ENCODE peak calls at places on chromosomes 3 and 15, in nine cellular contexts. O is Peyer's patch, V is vagina, H is tibial nerve, N is A549, R is heart left ventricle, L is body of pancreas, T is transverse colon, I is adrenal gland. Y is an unnamed sample.

GRCh38 chr15:59406446-59406845 is 31.5 kb upstream of the FAM81A start:
- DNase-seq in I (no peak), H (no peak), O (no peak), N (no peak), V (no peak), T (no peak), L (no peak), R (no peak), Y (no peak)

GRCh38 chr3:99934984-99935797 is 117.5 kb downstream of the CMSS1 start:
- DNase-seq in T (no peak), V (no peak), I (no peak), O (no peak), L (no peak), H (no peak), N (peak), R (no peak), Y (no peak)

GRCh38 chr3:23831517-23832394 is 26.0 kb downstream of the UBE2E1 start:
- DNase-seq in V (no peak), O (no peak), L (no peak), R (no peak), H (no peak), I (no peak), T (no peak), N (no peak), Y (no peak)

GRCh38 chr3:154684021-154684420 is 254.0 kb upstream of the GPR149 start:
- DNase-seq in T (no peak), L (peak), H (no peak), O (no peak), R (no peak), V (no peak), I (no peak), N (no peak), Y (no peak)

GRCh38 chr15:50828610-50829206 is 63.2 kb upstream of the SPPL2A start:
- DNase-seq in L (no peak), O (no peak), R (peak), I (peak), H (no peak), N (peak), V (no peak), T (peak), Y (peak)

GRCh38 chr15:63212050-63212973 is 22.9 kb downstream of the RAB8B start:
- DNase-seq in O (no peak), V (no peak), I (no peak), H (no peak), L (no peak), R (no peak), N (no peak), T (no peak), Y (no peak)

GRCh38 chr3:25457642-25458419 is 29.8 kb downstream of the RARB start:
- DNase-seq in I (no peak), O (no peak), R (no peak), H (no peak), N (peak), L (no peak), V (no peak), T (no peak), Y (no peak)

GRCh38 chr15:40856736-40857135 is 12.9 kb downstream of the SPINT1 start:
- DNase-seq in V (no peak), T (no peak), H (no peak), R (no peak), N (no peak), I (no peak), O (no peak), L (no peak), Y (no peak)

GRCh38 chr15:91552555-91552954 is 301.0 kb upstream of the SLCO3A1 start:
- DNase-seq in I (no peak), H (no peak), V (no peak), T (no peak), O (no peak), N (no peak), L (no peak), R (no peak), Y (no peak)

GRCh38 chr15:69762373-69763148 is 309.9 kb downstream of the RPLP1 start:
- DNase-seq in L (no peak), V (no peak), R (no peak), I (no peak), N (no peak), H (no peak), T (no peak), O (no peak), Y (no peak)

GRCh38 chr3:82020282-82020681 is 258.8 kb upstream of the GBE1 start:
- DNase-seq in O (no peak), R (no peak), T (no peak), H (no peak), L (no peak), N (no peak), I (no peak), V (no peak), Y (no peak)

GRCh38 chr15:38647683-38648082 is 83.1 kb upstream of the RASGRP1 start:
- DNase-seq in V (no peak), L (peak), I (no peak), R (no peak), H (no peak), O (no peak), T (no peak), N (peak), Y (no peak)

GRCh38 chr3:111541391-111541790 is 606 bp upstream of the CD96 start:
- DNase-seq in I (no peak), R (no peak), L (no peak), V (no peak), T (no peak), O (no peak), N (no peak), H (no peak), Y (no peak)

GRCh38 chr3:104763007-104763406 is 603.7 kb upstream of the ALCAM start:
- DNase-seq in O (no peak), L (peak), N (no peak), H (no peak), T (no peak), I (no peak), R (no peak), V (no peak), Y (no peak)

GRCh38 chr15:45276851-45277250 is 24.8 kb downstream of the SLC28A2 start:
- DNase-seq in N (peak), O (no peak), H (no peak), L (no peak), V (no peak), T (no peak), I (no peak), R (no peak), Y (no peak)

GRCh38 chr3:108017587-108017986 is 73.2 kb downstream of the CD47 start:
- DNase-seq in H (no peak), L (no peak), T (no peak), O (no peak), N (no peak), I (no peak), V (no peak), R (no peak), Y (no peak)

GRCh38 chr3:175163686-175164085 is 304.6 kb downstream of the NAALADL2 start:
- DNase-seq in V (no peak), R (no peak), T (no peak), L (no peak), N (no peak), O (no peak), I (no peak), H (no peak), Y (no peak)

GRCh38 chr3:195458188-195458800 is 15.5 kb upstream of the ACAP2 start:
- DNase-seq in O (no peak), H (no peak), T (no peak), N (no peak), L (peak), R (no peak), V (no peak), I (no peak), Y (no peak)

GRCh38 chr3:13011369-13012227 is 61.6 kb downstream of the IQSEC1 start:
- DNase-seq in T (peak), I (no peak), O (peak), R (no peak), L (no peak), H (no peak), V (no peak), N (no peak), Y (no peak)

GRCh38 chr15:96234109-96234892 is 96.2 kb upstream of the NR2F2 start:
- DNase-seq in R (no peak), V (no peak), T (no peak), L (no peak), O (no peak), N (no peak), I (peak), H (no peak), Y (peak)

GRCh38 chr3:149717391-149718056 is 34.8 kb downstream of the COMMD2 start:
- DNase-seq in H (peak), V (no peak), L (peak), O (no peak), R (peak), I (peak), T (peak), N (peak), Y (peak)

GRCh38 chr3:95401693-95402092 is 1338.8 kb downstream of the NSUN3 start:
- DNase-seq in V (no peak), I (no peak), H (no peak), N (no peak), O (no peak), R (no peak), T (no peak), L (no peak), Y (no peak)

GRCh38 chr3:158569717-158570244 is 1.2 kb upstream of the MLF1 start:
- DNase-seq in H (no peak), R (peak), T (no peak), I (no peak), L (peak), V (no peak), O (no peak), N (no peak), Y (no peak)

GRCh38 chr3:71629289-71630252 is 46.0 kb upstream of the FOXP1 start:
- DNase-seq in H (no peak), N (no peak), T (no peak), I (peak), R (peak), L (no peak), V (no peak), O (no peak), Y (no peak)

GRCh38 chr15:91473894-91474293 is 373.8 kb downstream of the SV2B start:
- DNase-seq in L (no peak), O (no peak), V (no peak), H (no peak), N (no peak), R (no peak), I (no peak), T (no peak), Y (no peak)

GRCh38 chr3:123700791-123701712 is 116.2 kb upstream of the HACD2 start:
- DNase-seq in T (peak), N (no peak), L (peak), I (no peak), H (no peak), V (no peak), O (no peak), R (no peak), Y (no peak)

GRCh38 chr3:50428007-50428633 is 68.8 kb upstream of the TMEM115 start:
- DNase-seq in R (no peak), T (no peak), O (no peak), V (no peak), N (peak), I (no peak), H (no peak), L (no peak), Y (no peak)

GRCh38 chr3:133424937-133425869 is 25.3 kb downstream of the BFSP2 start:
- DNase-seq in L (no peak), N (no peak), O (no peak), H (no peak), V (no peak), I (no peak), R (no peak), T (no peak), Y (no peak)

GRCh38 chr3:124764746-124765145 is 34.5 kb downstream of the UMPS start:
- DNase-seq in V (no peak), T (no peak), N (no peak), H (no peak), O (no peak), L (no peak), R (no peak), I (no peak), Y (no peak)

GRCh38 chr15:60729850-60730458 is 251.0 kb upstream of the ICE2 start:
- DNase-seq in L (no peak), H (no peak), O (no peak), R (no peak), I (no peak), N (no peak), T (no peak), V (no peak), Y (no peak)

GRCh38 chr3:107428051-107428858 is 51.0 kb downstream of the CCDC54 start:
- DNase-seq in T (no peak), H (no peak), O (no peak), L (no peak), V (no peak), R (no peak), N (no peak), I (no peak), Y (no peak)

GRCh38 chr3:13040381-13041074 is 32.7 kb downstream of the IQSEC1 start:
- DNase-seq in R (no peak), T (peak), N (no peak), V (no peak), H (no peak), I (no peak), L (no peak), O (peak), Y (no peak)

GRCh38 chr3:53464424-53464823 is 30.0 kb upstream of the CACNA1D start:
- DNase-seq in I (peak), H (no peak), T (no peak), N (peak), O (no peak), L (peak), V (no peak), R (peak), Y (no peak)

GRCh38 chr3:193228206-193228605 is 12.8 kb upstream of the PLAAT1 start:
- DNase-seq in O (no peak), N (no peak), R (no peak), V (no peak), L (no peak), I (no peak), T (no peak), H (no peak), Y (no peak)

GRCh38 chr3:9951126-9951525 is 1.1 kb downstream of the PRRT3 start:
- DNase-seq in V (no peak), H (no peak), I (no peak), T (no peak), O (no peak), R (no peak), N (no peak), L (no peak), Y (no peak)

GRCh38 chr3:28853830-28854229 is 427.0 kb upstream of the RBMS3 start:
- DNase-seq in O (no peak), I (no peak), T (no peak), V (no peak), L (no peak), R (no peak), N (peak), H (no peak), Y (no peak)

GRCh38 chr3:140249188-140249587 is 314.2 kb downstream of the CLSTN2 start:
- DNase-seq in T (no peak), O (no peak), H (no peak), V (no peak), N (no peak), R (no peak), L (no peak), I (no peak), Y (no peak)

DNA sequence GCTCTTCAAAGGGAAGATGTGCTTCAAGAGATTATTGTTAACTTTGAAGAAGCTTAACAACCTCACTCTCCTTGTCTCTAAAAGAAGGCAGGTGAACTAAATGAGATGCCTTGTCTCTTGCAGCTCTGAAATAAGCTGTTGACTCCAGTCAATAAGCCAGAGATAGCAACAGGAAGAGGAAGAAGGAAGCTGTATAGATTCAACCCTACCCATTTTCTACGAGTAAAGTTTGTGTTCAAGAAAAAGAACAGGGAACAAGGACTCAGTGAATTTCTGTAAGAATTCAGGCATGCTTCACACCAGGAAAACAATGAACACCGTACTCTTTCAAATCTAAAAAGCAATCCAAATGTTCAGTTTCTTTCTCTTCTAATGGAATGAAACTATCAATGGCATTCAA is 503.5 kb downstream of the MAGI1 start:
- DNase-seq in R (no peak), L (no peak), I (no peak), H (no peak), T (no peak), V (no peak), N (no peak), O (no peak), Y (no peak)
- TF ChIP-seq POLR2A in R (no peak), L (no peak), I (no peak), H (no peak), T (no peak), V (no peak), N (no peak), O (no peak), Y (no peak)

DNA sequence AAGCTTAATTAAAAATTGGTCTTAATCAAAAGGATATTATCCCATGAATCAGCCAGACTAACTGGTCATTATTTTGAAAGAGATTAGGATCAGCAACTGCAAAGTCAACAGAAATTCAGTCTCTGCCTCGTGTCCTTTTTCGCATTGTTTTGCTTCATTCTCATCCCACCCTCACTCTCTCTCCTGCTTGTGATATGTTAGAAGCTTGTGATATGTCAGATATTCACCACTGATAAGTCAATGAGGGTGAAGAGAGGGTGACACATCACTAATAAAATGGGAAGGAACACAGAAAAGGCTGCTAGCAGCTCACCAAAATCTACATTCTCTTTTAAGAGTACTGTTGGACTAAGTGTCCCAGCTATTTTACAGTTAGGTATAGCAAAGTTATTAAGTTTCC is 146.1 kb downstream of the SUCNR1 start:
- DNase-seq in I (no peak), H (no peak), V (no peak), N (no peak), L (no peak), R (no peak), T (no peak), O (no peak), Y (no peak)
- TF ChIP-seq POLR2A in I (no peak), H (no peak), V (no peak), N (no peak), L (no peak), R (no peak), T (no peak), O (no peak), Y (no peak)

DNA sequence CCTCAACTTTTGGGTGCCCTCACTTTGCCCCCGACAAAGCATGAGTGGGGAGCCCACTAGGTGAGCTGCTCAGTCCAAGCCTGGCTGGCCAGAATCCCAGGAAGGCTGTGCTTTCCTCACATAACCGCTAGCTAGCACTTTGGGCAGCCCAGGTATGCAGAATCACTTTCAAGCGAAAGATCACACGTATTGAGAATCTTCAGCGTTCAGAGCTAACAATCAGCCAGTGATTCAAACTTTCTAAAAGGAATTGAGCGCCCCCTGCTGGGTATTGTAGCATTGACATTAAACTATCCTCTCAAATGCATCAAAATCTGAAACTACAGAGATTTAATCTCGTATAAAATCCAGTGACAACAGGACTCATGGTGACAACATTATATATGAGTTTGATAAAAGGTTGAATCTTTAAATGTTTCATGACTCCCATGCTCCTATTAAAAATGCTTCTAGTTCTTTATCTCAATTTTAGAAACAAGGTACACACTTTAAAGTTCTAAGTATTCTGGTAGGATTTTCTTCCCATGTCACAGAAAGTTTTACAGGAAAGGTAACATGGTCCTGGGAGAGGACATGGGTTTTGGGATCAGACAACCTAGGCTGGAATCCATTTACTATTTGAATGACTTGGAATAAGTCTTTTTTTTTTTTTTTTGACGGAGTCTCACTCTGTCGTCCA is 11.8 kb downstream of the ANAPC13 start:
- DNase-seq in L (peak), N (peak), I (peak), T (peak), V (no peak), O (peak), R (peak), H (peak), Y (no peak)
- TF ChIP-seq POLR2A in L (no peak), N (no peak), I (no peak), T (no peak), V (no peak), O (no peak), R (no peak), H (no peak), Y (no peak)

GRCh38 chr15:83178387-83178786 is 29.2 kb downstream of the HDGFL3 start:
- DNase-seq in R (no peak), H (no peak), V (no peak), I (no peak), N (no peak), O (no peak), L (no peak), T (no peak), Y (no peak)

GRCh38 chr15:83174891-83175290 is 32.7 kb downstream of the HDGFL3 start:
- DNase-seq in O (no peak), V (no peak), T (no peak), R (no peak), I (no peak), H (no peak), N (no peak), L (no peak), Y (no peak)

DNA sequence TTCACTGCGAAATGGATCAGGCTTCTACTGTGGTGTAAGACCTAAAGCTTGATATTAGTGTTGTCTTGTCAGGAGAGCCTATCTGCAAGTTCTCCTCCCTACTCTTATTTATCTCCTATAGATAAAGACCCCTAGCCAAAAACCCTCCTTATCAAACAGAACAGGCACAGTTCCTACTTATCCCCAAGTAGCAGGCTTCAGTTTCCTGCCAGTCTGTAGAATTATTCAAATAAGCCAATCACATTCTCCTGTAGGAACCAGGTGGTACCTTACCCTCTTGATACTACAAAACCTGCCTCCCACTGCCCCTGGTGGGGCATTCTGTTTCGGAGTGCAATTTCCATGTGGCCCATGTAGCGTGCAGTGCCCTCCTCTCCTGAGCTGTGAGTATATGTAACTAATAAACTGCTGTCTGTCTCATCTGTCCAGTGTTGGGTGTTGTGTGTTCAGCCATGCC is 28.7 kb downstream of the HDGFL3 start:
- DNase-seq in V (no peak), H (no peak), N (no peak), T (no peak), O (no peak), R (no peak), L (no peak), I (no peak), Y (no peak)
- TF ChIP-seq POLR2A in V (no peak), H (no peak), N (no peak), T (no peak), O (no peak), R (no peak), L (no peak), I (no peak), Y (no peak)

DNA sequence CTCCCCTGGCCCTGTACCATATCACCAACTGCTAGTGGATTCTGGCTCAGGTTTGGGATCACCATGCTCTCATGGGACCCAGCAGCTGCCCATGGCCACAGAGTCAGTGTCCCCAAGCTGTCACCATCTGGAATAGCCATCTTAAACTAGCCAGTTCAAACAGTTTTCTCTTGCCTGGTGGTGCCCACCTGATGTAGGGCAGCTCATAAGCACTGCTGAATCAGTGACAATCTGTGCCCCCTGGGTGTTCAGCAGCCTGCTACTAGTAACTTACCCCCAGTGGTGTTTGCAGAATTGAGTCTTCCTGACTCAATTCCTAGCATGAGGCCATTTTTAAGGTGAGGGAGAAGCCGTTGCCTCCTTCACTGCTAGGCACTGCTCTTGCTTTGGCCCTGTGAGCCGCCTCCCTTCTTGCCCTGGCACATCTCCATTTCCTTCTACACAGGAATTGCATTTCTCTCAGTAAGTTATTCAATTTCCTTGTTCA is 7.9 kb downstream of the RPSA start:
- DNase-seq in O (no peak), N (peak), V (no peak), T (peak), L (peak), R (no peak), H (no peak), I (no peak), Y (no peak)
- TF ChIP-seq POLR2A in O (no peak), N (no peak), V (no peak), T (peak), L (no peak), R (no peak), H (no peak), I (no peak), Y (no peak)

GRCh38 chr3:144821583-144821982 is 850.0 kb downstream of the DIPK2A start:
- DNase-seq in I (no peak), T (no peak), N (no peak), R (no peak), L (no peak), H (no peak), O (no peak), V (no peak), Y (no peak)
- TF ChIP-seq POLR2A in I (no peak), T (no peak), N (no peak), R (no peak), L (no peak), H (no peak), O (no peak), V (no peak), Y (no peak)

Y was measured in H54.